ENCODE peak calls at places on chromosomes 6 and 20, in four cellular contexts. O, F, Z and I are unnamed samples.

GRCh38 chr6:151617539-151617938 is 123.7 kb downstream of the CCDC170 start:
- DNase-seq in O (no peak), F (no peak), Z (no peak), I (no peak)

GRCh38 chr6:148716811-148717210 is 30.0 kb upstream of the UST start:
- DNase-seq in O (no peak), F (no peak), Z (no peak), I (no peak)

GRCh38 chr6:139567095-139567494 is 192.6 kb upstream of the CITED2 start:
- DNase-seq in O (no peak), F (no peak), Z (no peak), I (no peak)

GRCh38 chr20:63740070-63740500 is 509 bp downstream of the SLC2A4RG start:
- DNase-seq in O (no peak), F (no peak), Z (peak), I (no peak)

GRCh38 chr20:56788041-56788670 is 159.1 kb downstream of the TFAP2C start:
- DNase-seq in O (peak), F (peak), Z (no peak), I (peak)

GRCh38 chr6:74870403-74870802 is 335.4 kb downstream of the COL12A1 start:
- DNase-seq in O (peak), F (peak), Z (no peak), I (no peak)

GRCh38 chr20:62378215-62378614 is 8.7 kb upstream of the RPS21 start:
- DNase-seq in O (no peak), F (no peak), Z (no peak), I (no peak)

GRCh38 chr20:22807045-22807444 is 222.7 kb upstream of the FOXA2 start:
- DNase-seq in O (no peak), F (no peak), Z (no peak), I (no peak)

GRCh38 chr6:121780325-121781313 is 345.2 kb downstream of the GJA1 start:
- DNase-seq in O (peak), F (no peak), Z (no peak), I (no peak)

GRCh38 chr6:14317616-14318015 is 200.0 kb downstream of the CD83 start:
- DNase-seq in O (no peak), F (no peak), Z (no peak), I (no peak)

GRCh38 chr20:53671370-53671769 is 77.7 kb upstream of the ZNF217 start:
- DNase-seq in O (no peak), F (no peak), Z (no peak), I (no peak)

GRCh38 chr6:155832596-155832995 is 377.0 kb upstream of the NOX3 start:
- DNase-seq in O (no peak), F (peak), Z (no peak), I (peak)

GRCh38 chr6:17871836-17872235 is 115.6 kb downstream of the KIF13A start:
- DNase-seq in O (no peak), F (no peak), Z (no peak), I (no peak)

GRCh38 chr6:27293436-27294152 is 18.5 kb downstream of the POM121L2 start:
- DNase-seq in O (peak), F (peak), Z (peak), I (peak)

GRCh38 chr20:507006-507758 is 36.4 kb downstream of the CSNK2A1 start:
- DNase-seq in O (no peak), F (no peak), Z (no peak), I (no peak)

GRCh38 chr6:17705778-17706579 is 746 bp downstream of the NUP153 start:
- DNase-seq in O (no peak), F (peak), Z (no peak), I (no peak)

GRCh38 chr6:28360961-28361360 is 11.2 kb downstream of the ZKSCAN3 start:
- DNase-seq in O (no peak), F (no peak), Z (no peak), I (no peak)

GRCh38 chr6:11343963-11344714 is 111.7 kb upstream of the NEDD9 start:
- DNase-seq in O (peak), F (peak), Z (no peak), I (no peak)

GRCh38 chr6:137717074-137718073 is 149.7 kb upstream of the TNFAIP3 start:
- DNase-seq in O (no peak), F (no peak), Z (no peak), I (no peak)

GRCh38 chr6:117188627-117189201 is 76.6 kb upstream of the VGLL2 start:
- DNase-seq in O (peak), F (no peak), Z (no peak), I (no peak)

GRCh38 chr20:40797425-40797824 is 108.4 kb upstream of the MAFB start:
- DNase-seq in O (peak), F (peak), Z (no peak), I (no peak)

GRCh38 chr6:32867022-32867477 is 13.1 kb downstream of the PSMB9 start:
- DNase-seq in O (no peak), F (no peak), Z (no peak), I (no peak)

GRCh38 chr20:32249030-32249738 is 28.3 kb upstream of the KIF3B start:
- DNase-seq in O (no peak), F (no peak), Z (no peak), I (no peak)

GRCh38 chr20:51284161-51284560 is 258.4 kb downstream of the NFATC2 start:
- DNase-seq in O (no peak), F (no peak), Z (no peak), I (no peak)

GRCh38 chr20:57780906-57781305 is 71.1 kb upstream of the PMEPA1 start:
- DNase-seq in O (no peak), F (no peak), Z (no peak), I (no peak)

GRCh38 chr20:52941803-52942202 is 30.4 kb upstream of the TSHZ2 start:
- DNase-seq in O (no peak), F (no peak), Z (no peak), I (no peak)

GRCh38 chr6:25302677-25303128 is 23.5 kb downstream of the CARMIL1 start:
- DNase-seq in O (no peak), F (no peak), Z (no peak), I (no peak)

GRCh38 chr6:170130201-170130621 is 160.7 kb downstream of the DLL1 start:
- DNase-seq in O (no peak), F (no peak), Z (no peak), I (no peak)

GRCh38 chr6:15037253-15037652 is 208.6 kb upstream of the JARID2 start:
- DNase-seq in O (no peak), F (no peak), Z (no peak), I (no peak)

GRCh38 chr6:46242921-46243320 is 72.1 kb upstream of the ENPP5 start:
- DNase-seq in O (no peak), F (no peak), Z (no peak), I (no peak)

GRCh38 chr20:32415494-32415893 is 57.4 kb downstream of the ASXL1 start:
- DNase-seq in O (no peak), F (no peak), Z (no peak), I (no peak)

GRCh38 chr6:14656676-14657075 is 539.1 kb downstream of the CD83 start:
- DNase-seq in O (no peak), F (no peak), Z (no peak), I (no peak)

GRCh38 chr6:43455034-43455747 is at the start of gene DLK2:
- DNase-seq in O (no peak), F (no peak), Z (peak), I (no peak)

GRCh38 chr20:38651154-38651553 is 49.5 kb downstream of the ARHGAP40 start:
- DNase-seq in O (no peak), F (no peak), Z (no peak), I (no peak)

GRCh38 chr6:10824819-10825218 is 13.5 kb downstream of the MAK start:
- DNase-seq in O (no peak), F (no peak), Z (no peak), I (no peak)

GRCh38 chr6:132466952-132467351 is 46.0 kb downstream of the STX7 start:
- DNase-seq in O (no peak), F (no peak), Z (no peak), I (no peak)

GRCh38 chr6:90247262-90247661 is 49.4 kb downstream of the BACH2 start:
- DNase-seq in O (no peak), F (no peak), Z (no peak), I (no peak)
- TF ChIP-seq POLR2AphosphoS5 in O (no peak), F (no peak), Z (no peak), I (no peak)

GRCh38 chr20:37007898-37008649 is 56.6 kb upstream of the SAMHD1 start:
- DNase-seq in O (no peak), F (peak), Z (peak), I (no peak)
- TF ChIP-seq TCF7L2 in O (no peak), F (no peak), Z (no peak), I (no peak)

GRCh38 chr6:36684447-36684812 is 5.9 kb downstream of the CDKN1A start:
- DNase-seq in O (no peak), F (no peak), Z (no peak), I (no peak)

GRCh38 chr6:36683656-36684446 is 5.3 kb downstream of the CDKN1A start:
- DNase-seq in O (no peak), F (peak), Z (no peak), I (no peak)

GRCh38 chr6:36685198-36685919 is 6.8 kb downstream of the CDKN1A start:
- DNase-seq in O (no peak), F (no peak), Z (no peak), I (no peak)

GRCh38 chr6:36683145-36683655 is 4.7 kb downstream of the CDKN1A start:
- DNase-seq in O (no peak), F (no peak), Z (no peak), I (no peak)

DNA sequence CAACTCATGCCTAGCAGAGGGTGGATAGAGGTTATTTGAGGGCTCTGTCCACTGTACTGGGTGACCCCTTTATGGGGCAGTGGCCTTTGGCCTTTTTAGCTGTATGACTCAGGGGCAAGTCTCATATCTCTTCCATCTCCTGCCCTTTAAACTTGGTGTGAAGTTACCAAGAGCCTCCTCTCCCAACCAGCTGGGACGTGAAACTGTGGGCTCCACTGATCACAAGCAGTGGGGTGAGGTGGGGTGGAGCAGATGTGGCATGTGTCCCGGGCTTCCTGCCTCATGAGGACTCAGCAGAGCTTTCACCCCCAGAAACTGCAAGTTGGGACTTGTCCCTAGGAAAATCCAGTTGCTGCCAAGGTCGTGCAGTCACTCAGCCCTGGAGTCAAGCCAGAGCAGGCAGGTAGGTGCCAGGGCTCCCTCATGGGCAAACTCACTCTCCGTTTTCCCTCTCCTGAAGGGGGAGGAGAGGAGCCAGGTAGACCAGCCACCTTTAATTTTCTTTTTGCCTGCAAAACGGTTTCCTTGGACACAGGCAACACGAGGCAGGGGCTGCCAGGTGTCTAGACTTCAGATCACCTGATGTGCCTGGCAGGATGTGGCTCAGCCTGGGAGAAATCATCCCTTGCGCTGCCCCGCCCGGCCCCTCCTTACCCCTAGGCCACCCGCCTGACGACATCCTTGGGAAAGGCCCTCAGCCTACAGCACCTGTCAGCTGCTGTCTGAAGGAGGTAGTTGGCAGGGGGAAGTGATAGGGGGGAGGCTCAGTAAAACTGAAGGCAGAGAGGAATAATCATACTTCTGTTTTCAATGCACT is 4.0 kb downstream of the CDKN1A start:
- DNase-seq in O (no peak), F (peak), Z (no peak), I (no peak)
- TF ChIP-seq POLR2AphosphoS5 in O (no peak), F (peak), Z (no peak), I (no peak)

GRCh38 chr6:38774933-38775707 is 60.0 kb downstream of the DNAH8 start:
- DNase-seq in O (no peak), F (no peak), Z (no peak), I (no peak)

GRCh38 chr6:38779310-38780062 is 64.4 kb downstream of the DNAH8 start:
- DNase-seq in O (no peak), F (no peak), Z (no peak), I (no peak)

GRCh38 chr6:38773338-38773737 is 58.2 kb downstream of the DNAH8 start:
- DNase-seq in O (peak), F (peak), Z (peak), I (peak)

GRCh38 chr6:38775870-38776269 is 60.8 kb downstream of the DNAH8 start:
- DNase-seq in O (no peak), F (no peak), Z (no peak), I (no peak)

DNA sequence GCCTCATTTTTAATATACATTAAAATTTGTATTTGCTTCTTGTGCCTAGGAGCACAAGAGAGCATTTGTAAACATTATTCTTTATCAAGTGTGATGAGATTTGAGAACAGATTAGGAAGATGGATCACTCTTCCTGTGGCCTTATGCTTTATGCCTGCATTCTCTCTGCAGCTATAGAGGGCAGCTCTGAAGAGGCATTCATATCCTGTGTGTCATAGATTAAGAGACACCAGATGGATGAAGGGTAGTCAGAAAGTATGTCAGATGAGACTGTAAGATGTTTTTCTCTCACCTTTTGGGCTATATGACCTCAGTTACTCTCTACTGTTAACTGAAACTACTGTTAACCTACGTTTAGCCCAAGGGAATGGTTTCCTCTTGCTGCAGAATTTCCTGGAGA is 61.4 kb downstream of the DNAH8 start:
- DNase-seq in O (no peak), F (no peak), Z (no peak), I (no peak)
- TF ChIP-seq TCF7L2 in O (no peak), F (no peak), Z (no peak), I (no peak)

GRCh38 chr6:41683460-41684310 is 45.4 kb downstream of the MDFI start:
- DNase-seq in O (no peak), F (peak), Z (peak), I (peak)
- TF ChIP-seq POLR2AphosphoS5 in O (no peak), F (no peak), Z (no peak), I (no peak)

DNA sequence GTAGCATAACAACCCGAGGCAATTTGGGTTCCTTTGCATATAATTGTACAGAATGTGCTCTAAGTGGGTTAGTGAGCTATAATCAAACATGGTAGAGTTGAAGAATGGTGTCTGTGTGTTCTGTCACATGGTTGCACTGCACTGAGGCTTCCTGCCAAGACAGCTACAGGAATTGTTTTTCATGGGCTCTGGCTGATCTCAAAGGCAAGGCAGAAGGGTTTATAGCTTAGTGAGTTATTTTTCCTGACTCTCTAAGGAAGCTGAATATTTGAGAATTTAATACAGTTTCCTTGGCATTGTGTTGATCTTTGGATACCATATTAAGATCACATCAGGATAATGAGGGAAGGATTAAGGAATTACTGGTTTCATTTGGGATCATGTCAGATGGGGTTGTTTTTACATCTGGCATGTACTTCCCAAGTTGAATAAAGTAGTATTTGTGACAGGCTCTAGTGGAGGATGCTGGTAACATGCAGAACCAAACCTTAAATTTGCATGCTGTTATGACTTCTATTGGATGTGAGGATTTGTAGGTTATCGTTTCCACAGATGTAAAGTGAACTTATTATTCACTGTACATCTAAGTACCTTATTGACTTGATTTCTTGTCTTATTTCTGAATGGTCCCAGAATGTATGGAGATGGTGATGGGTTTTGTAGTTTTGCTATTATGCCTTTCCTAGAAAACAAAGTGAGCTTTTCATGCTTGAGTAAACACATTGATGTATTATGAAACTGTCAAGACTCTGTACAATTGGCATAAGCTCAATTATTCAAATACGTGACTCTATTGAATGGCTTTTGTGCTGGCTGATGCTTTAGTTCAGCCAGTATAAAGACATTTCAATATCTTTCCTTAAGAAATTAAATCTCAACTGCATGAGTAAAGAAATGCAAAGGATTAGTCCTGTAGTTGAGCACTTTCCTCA is 43.3 kb downstream of the LRRC1 start:
- DNase-seq in O (no peak), F (no peak), Z (no peak), I (no peak)
- TF ChIP-seq TCF7L2 in O (no peak), F (no peak), Z (no peak), I (no peak)

GRCh38 chr6:111992851-111993250 is 61.1 kb upstream of the CCN6 start:
- DNase-seq in O (no peak), F (no peak), Z (no peak), I (no peak)
- TF ChIP-seq POLR2AphosphoS5 in O (no peak), F (no peak), Z (no peak), I (no peak)